ENCODE peak calls at places on chromosomes 13 and 19, in six cellular contexts. C, O, I, E, F and B are unnamed samples.

GRCh38 chr19:3275068-3275582 is 50.7 kb downstream of the CELF5 start:
- DNase-seq in C (peak; percentile 88), O (peak; percentile 43), I (no peak), E (no peak), F (peak; percentile 69), B (peak; percentile 22)

GRCh38 chr19:10828981-10829821 is 6.8 kb downstream of the TMED1 start:
- DNase-seq in C (peak; percentile 75), O (no peak), I (no peak), E (no peak), F (no peak), B (no peak)

GRCh38 chr13:111388851-111389500 is 68.5 kb downstream of the TEX29 start:
- DNase-seq in C (no peak), O (no peak), I (no peak), E (no peak), F (no peak), B (no peak)

GRCh38 chr13:46386996-46387851 is at the start of gene RUBCNL:
- DNase-seq in C (peak; percentile 70), O (no peak), I (no peak), E (peak; percentile 33), F (peak; percentile 57), B (peak; percentile 41)

GRCh38 chr13:73334459-73334858 is 275.7 kb downstream of the KLF5 start:
- DNase-seq in C (no peak), O (no peak), I (no peak), E (peak; percentile 39), F (no peak), B (peak; percentile 62)

GRCh38 chr13:78298657-78299056 is 304.7 kb downstream of the POU4F1 start:
- DNase-seq in C (no peak), O (no peak), I (no peak), E (no peak), F (no peak), B (peak; percentile 3)

GRCh38 chr19:18021121-18021755 is 13.3 kb downstream of the ARRDC2 start:
- DNase-seq in C (no peak), O (no peak), I (peak; percentile 88), E (peak; percentile 34), F (no peak), B (peak; percentile 93)

GRCh38 chr13:87287721-87288120 is 383.4 kb upstream of the SLITRK5 start:
- DNase-seq in C (no peak), O (no peak), I (no peak), E (no peak), F (no peak), B (no peak)

GRCh38 chr19:2054763-2055162 is 3.7 kb upstream of the MKNK2 start:
- DNase-seq in C (peak; percentile 22), O (no peak), I (no peak), E (no peak), F (no peak), B (no peak)

GRCh38 chr19:41325947-41326706 is 16.2 kb downstream of the CCDC97 start:
- DNase-seq in C (no peak), O (no peak), I (peak; percentile 80), E (no peak), F (no peak), B (peak; percentile 84)

GRCh38 chr19:4537953-4538600 is 1.8 kb downstream of the LRG1 start:
- DNase-seq in C (peak; percentile 64), O (no peak), I (no peak), E (no peak), F (no peak), B (no peak)

GRCh38 chr13:41603917-41604316 is 146.6 kb downstream of the RGCC start:
- DNase-seq in C (no peak), O (no peak), I (peak; percentile 78), E (no peak), F (no peak), B (peak; percentile 42)

GRCh38 chr13:110525328-110526319 is 35.9 kb downstream of the RAB20 start:
- DNase-seq in C (no peak), O (no peak), I (no peak), E (peak; percentile 61), F (no peak), B (no peak)

GRCh38 chr13:106063591-106064308 is 471.7 kb downstream of the EFNB2 start:
- DNase-seq in C (no peak), O (no peak), I (peak; percentile 83), E (no peak), F (no peak), B (peak; percentile 81)

GRCh38 chr19:49109051-49109450 is 5.1 kb upstream of the LIN7B start:
- DNase-seq in C (no peak), O (no peak), I (no peak), E (no peak), F (no peak), B (no peak)

GRCh38 chr13:76307157-76307556 is 579.0 kb downstream of the KCTD12 start:
- DNase-seq in C (no peak), O (no peak), I (peak; percentile 79), E (peak; percentile 31), F (no peak), B (peak; percentile 59)

GRCh38 chr13:90867336-90867683 is 480.2 kb upstream of the MIR17HG start:
- DNase-seq in C (peak; percentile 76), O (peak; percentile 39), I (peak; percentile 27), E (peak; percentile 40), F (peak; percentile 64), B (peak; percentile 81)

GRCh38 chr13:45658586-45659235 is 43.2 kb upstream of the ERICH6B start:
- DNase-seq in C (no peak), O (no peak), I (peak; percentile 62), E (peak; percentile 49), F (no peak), B (no peak)

GRCh38 chr13:113371061-113371460 is 7.1 kb upstream of the GRTP1 start:
- DNase-seq in C (no peak), O (no peak), I (no peak), E (no peak), F (no peak), B (no peak)

DNA sequence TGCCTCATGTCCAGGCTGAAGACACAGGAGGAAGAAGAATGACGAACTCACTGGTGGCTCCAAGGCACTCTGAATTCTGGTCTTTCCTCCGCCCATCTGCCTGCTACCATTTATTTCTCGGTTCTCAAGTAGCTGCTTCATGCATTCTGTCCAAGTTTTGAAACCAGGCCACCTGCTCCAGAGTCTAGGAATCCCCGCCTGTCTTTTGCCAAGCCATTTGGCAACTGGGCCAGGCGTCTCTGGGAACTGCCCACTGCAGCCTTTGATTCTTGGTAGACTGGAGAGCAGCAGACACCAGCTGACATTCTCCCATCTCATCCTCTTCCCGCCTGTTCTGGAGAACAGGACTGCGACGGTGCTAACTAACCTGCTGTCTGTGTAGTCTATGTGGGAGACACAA is 10.8 kb downstream of the SLC35E1 start:
- DNase-seq in C (no peak), O (no peak), I (no peak), E (no peak), F (no peak), B (no peak)
- H3K14ac ChIP-seq in C (no peak overlapping the region), O (no peak overlapping the region), I (no peak overlapping the region), E (no peak overlapping the region), F (no peak overlapping the region), B (no peak overlapping the region)

GRCh38 chr13:101190337-101190736 is 226.0 kb downstream of the NALCN start:
- DNase-seq in C (no peak), O (no peak), I (no peak), E (no peak), F (no peak), B (no peak)
- H3K14ac ChIP-seq in C (no peak overlapping the region), O (no peak overlapping the region), I (no peak overlapping the region), E (no peak overlapping the region), F (no peak overlapping the region), B (no peak overlapping the region)

GRCh38 chr19:8396185-8396562 is 6.0 kb downstream of the RAB11B start:
- DNase-seq in C (no peak), O (no peak), I (no peak), E (no peak), F (no peak), B (no peak)

GRCh38 chr19:8395621-8396082 is 5.5 kb downstream of the RAB11B start:
- DNase-seq in C (peak; percentile 21), O (no peak), I (no peak), E (no peak), F (no peak), B (no peak)

GRCh38 chr19:8397746-8398721 is 7.9 kb downstream of the RAB11B start:
- DNase-seq in C (no peak), O (no peak), I (no peak), E (peak; percentile 82), F (no peak), B (no peak)

GRCh38 chr19:8396563-8397203 is 6.5 kb downstream of the RAB11B start:
- DNase-seq in C (peak; percentile 81), O (no peak), I (peak; percentile 39), E (peak; percentile 76), F (no peak), B (peak; percentile 69)

GRCh38 chr19:8397291-8397690 is 7.1 kb downstream of the RAB11B start:
- DNase-seq in C (no peak), O (no peak), I (no peak), E (no peak), F (no peak), B (no peak)
- H3K14ac ChIP-seq in C (no peak overlapping the region), O (no peak overlapping the region), I (peak overlapping the region; percentile 29), E (peak overlapping the region; percentile 34), F (no peak overlapping the region), B (no peak overlapping the region)

GRCh38 chr19:7533925-7534480 is 1.5 kb upstream of the PNPLA6 start:
- DNase-seq in C (peak; percentile 86), O (peak; percentile 56), I (peak; percentile 85), E (peak; percentile 84), F (peak; percentile 78), B (peak; percentile 89)
- H3K14ac ChIP-seq in C (no peak overlapping the region), O (no peak overlapping the region), I (peak overlapping the region; percentile 92), E (peak overlapping the region; percentile 97), F (no peak overlapping the region), B (no peak overlapping the region)